ENCODE peak calls at places on chromosomes 3 and 15, in ten cellular contexts. O, H, W, Q, M, C, T, I, X and J are unnamed samples.

GRCh38 chr3:73094127-73094526 is 32.7 kb downstream of the EBLN2 start:
- DNase-seq in O (no peak), H (no peak), W (no peak), Q (no peak), M (no peak), C (no peak), T (no peak), I (peak), X (no peak), J (peak)

GRCh38 chr3:74469713-74470112 is 144.7 kb downstream of the CNTN3 start:
- DNase-seq in O (no peak), H (no peak), W (no peak), Q (no peak), M (no peak), C (no peak), T (no peak), I (no peak), X (no peak), J (no peak)

GRCh38 chr3:167305340-167305739 is 74.8 kb downstream of the ZBBX start:
- DNase-seq in O (no peak), H (no peak), W (no peak), Q (no peak), M (no peak), C (no peak), T (no peak), I (no peak), X (no peak), J (no peak)

GRCh38 chr3:121649645-121650044 is 11.1 kb downstream of the HCLS1 start:
- DNase-seq in O (no peak), H (no peak), W (no peak), Q (no peak), M (no peak), C (no peak), T (no peak), I (no peak), X (no peak), J (peak)

GRCh38 chr15:60047701-60048100 is 43.6 kb downstream of the FOXB1 start:
- DNase-seq in O (no peak), H (no peak), W (no peak), Q (no peak), M (no peak), C (no peak), T (no peak), I (no peak), X (no peak), J (peak)

GRCh38 chr15:73694419-73694818 is 10.2 kb downstream of the CD276 start:
- DNase-seq in O (no peak), H (no peak), W (no peak), Q (no peak), M (no peak), C (peak), T (no peak), I (no peak), X (no peak), J (no peak)

GRCh38 chr3:106208979-106209378 is 340.2 kb upstream of the CBLB start:
- DNase-seq in O (no peak), H (peak), W (no peak), Q (no peak), M (no peak), C (peak), T (no peak), I (no peak), X (no peak), J (peak)

GRCh38 chr15:58793862-58794261 is 22.8 kb downstream of the MINDY2 start:
- DNase-seq in O (no peak), H (no peak), W (no peak), Q (no peak), M (no peak), C (no peak), T (no peak), I (no peak), X (no peak), J (no peak)

GRCh38 chr3:126782554-126782953 is 78.5 kb downstream of the CHCHD6 start:
- DNase-seq in O (no peak), H (no peak), W (no peak), Q (no peak), M (no peak), C (peak), T (no peak), I (no peak), X (no peak), J (peak)